ENCODE peak calls at places on chromosomes 12 and 14, in seven cellular contexts. One of them, this sample, is unnamed.

GRCh38 chr14:79584679-79585078 is 626.6 kb downstream of the DIO2 start:
- DNase-seq in mucosa of gallbladder: no peak
- DNase-seq in stimulated activated CD4-positive, alpha-beta T cell treated with anti-CD3 and anti-CD28 coated beads, Interleukin-1b, Interleukin-23, amount 100 ng/mL, for 4 hours: no peak
- DNase-seq in Calu3: peak; percentile 1
- DNase-seq in Kasumi-1: no peak
- DNase-seq in naive thymus-derived CD8-positive, alpha-beta T cell: no peak
- DNase-seq in left ventricle myocardium inferior: no peak
- DNase-seq in this sample: no peak

GRCh38 chr12:52645120-52645761 is 6.8 kb downstream of the KRT2 start:
- DNase-seq in Calu3: no peak
- DNase-seq in left ventricle myocardium inferior: no peak
- DNase-seq in stimulated activated CD4-positive, alpha-beta T cell treated with anti-CD3 and anti-CD28 coated beads, Interleukin-1b, Interleukin-23, amount 100 ng/mL, for 4 hours: no peak
- DNase-seq in naive thymus-derived CD8-positive, alpha-beta T cell: peak; percentile 44
- DNase-seq in Kasumi-1: no peak
- DNase-seq in mucosa of gallbladder: no peak
- DNase-seq in this sample: peak; percentile 19

GRCh38 chr14:85296466-85297210 is 233.3 kb upstream of the FLRT2 start:
- DNase-seq in stimulated activated CD4-positive, alpha-beta T cell treated with anti-CD3 and anti-CD28 coated beads, Interleukin-1b, Interleukin-23, amount 100 ng/mL, for 4 hours: no peak
- DNase-seq in Kasumi-1: peak; percentile 80
- DNase-seq in mucosa of gallbladder: no peak
- DNase-seq in Calu3: no peak
- DNase-seq in left ventricle myocardium inferior: no peak
- DNase-seq in naive thymus-derived CD8-positive, alpha-beta T cell: no peak
- DNase-seq in this sample: no peak

GRCh38 chr14:75025082-75025481 is 22.4 kb downstream of the EIF2B2 start:
- DNase-seq in mucosa of gallbladder: no peak
- DNase-seq in Kasumi-1: no peak
- DNase-seq in left ventricle myocardium inferior: no peak
- DNase-seq in naive thymus-derived CD8-positive, alpha-beta T cell: no peak
- DNase-seq in Calu3: no peak
- DNase-seq in stimulated activated CD4-positive, alpha-beta T cell treated with anti-CD3 and anti-CD28 coated beads, Interleukin-1b, Interleukin-23, amount 100 ng/mL, for 4 hours: no peak
- DNase-seq in this sample: no peak

GRCh38 chr14:95679995-95680735 is 6.1 kb upstream of the TCL1B start:
- DNase-seq in Kasumi-1: no peak
- DNase-seq in mucosa of gallbladder: no peak
- DNase-seq in Calu3: no peak
- DNase-seq in naive thymus-derived CD8-positive, alpha-beta T cell: no peak
- DNase-seq in left ventricle myocardium inferior: no peak
- DNase-seq in stimulated activated CD4-positive, alpha-beta T cell treated with anti-CD3 and anti-CD28 coated beads, Interleukin-1b, Interleukin-23, amount 100 ng/mL, for 4 hours: no peak
- DNase-seq in this sample: no peak

GRCh38 chr12:88665051-88665450 is 84.8 kb upstream of the KITLG start:
- DNase-seq in left ventricle myocardium inferior: no peak
- DNase-seq in mucosa of gallbladder: no peak
- DNase-seq in Calu3: no peak
- DNase-seq in stimulated activated CD4-positive, alpha-beta T cell treated with anti-CD3 and anti-CD28 coated beads, Interleukin-1b, Interleukin-23, amount 100 ng/mL, for 4 hours: no peak
- DNase-seq in naive thymus-derived CD8-positive, alpha-beta T cell: no peak
- DNase-seq in Kasumi-1: no peak
- DNase-seq in this sample: no peak

GRCh38 chr14:100673085-100673806 is 53.4 kb upstream of the DLK1 start:
- DNase-seq in mucosa of gallbladder: peak; percentile 82
- DNase-seq in Kasumi-1: no peak
- DNase-seq in Calu3: peak; percentile 53
- DNase-seq in naive thymus-derived CD8-positive, alpha-beta T cell: no peak
- DNase-seq in stimulated activated CD4-positive, alpha-beta T cell treated with anti-CD3 and anti-CD28 coated beads, Interleukin-1b, Interleukin-23, amount 100 ng/mL, for 4 hours: no peak
- DNase-seq in left ventricle myocardium inferior: no peak
- DNase-seq in this sample: peak; percentile 67

GRCh38 chr14:58950555-58950954 is 237.9 kb upstream of the DAAM1 start:
- DNase-seq in Kasumi-1: no peak
- DNase-seq in Calu3: no peak
- DNase-seq in naive thymus-derived CD8-positive, alpha-beta T cell: no peak
- DNase-seq in mucosa of gallbladder: no peak
- DNase-seq in left ventricle myocardium inferior: no peak
- DNase-seq in stimulated activated CD4-positive, alpha-beta T cell treated with anti-CD3 and anti-CD28 coated beads, Interleukin-1b, Interleukin-23, amount 100 ng/mL, for 4 hours: no peak
- DNase-seq in this sample: no peak

GRCh38 chr12:7142057-7142644 is 12.0 kb downstream of the CLSTN3 start:
- DNase-seq in stimulated activated CD4-positive, alpha-beta T cell treated with anti-CD3 and anti-CD28 coated beads, Interleukin-1b, Interleukin-23, amount 100 ng/mL, for 4 hours: peak; percentile 48
- DNase-seq in mucosa of gallbladder: no peak
- DNase-seq in Kasumi-1: peak; percentile 42
- DNase-seq in left ventricle myocardium inferior: no peak
- DNase-seq in Calu3: peak; percentile 68
- DNase-seq in naive thymus-derived CD8-positive, alpha-beta T cell: peak; percentile 46
- DNase-seq in this sample: peak; percentile 69

This sample was measured in Peyer's patch.